ENCODE peak calls at places on chromosomes 11 and 22, in four cellular contexts. Z is Kasumi-1, Q is endodermal cell, X is RPMI7951. O is an unnamed sample.

GRCh38 chr11:14310696-14311095 is 48.3 kb downstream of the RRAS2 start:
- DNase-seq in Z (no peak), Q (no peak), X (no peak), O (no peak)

GRCh38 chr11:96074551-96075309 is 150.8 kb upstream of the MTMR2 start:
- DNase-seq in Z (no peak), Q (no peak), X (no peak), O (no peak)

GRCh38 chr11:31887180-31887579 is 76.1 kb upstream of the PAX6 start:
- DNase-seq in Z (no peak), Q (peak; percentile 90), X (no peak), O (no peak)

GRCh38 chr11:131910491-131911387 is 540.3 kb downstream of the NTM start:
- DNase-seq in Z (no peak), Q (peak; percentile 81), X (peak; percentile 52), O (no peak)

GRCh38 chr11:8045839-8046238 is 35.2 kb upstream of the TUB start:
- DNase-seq in Z (no peak), Q (no peak), X (no peak), O (no peak)

GRCh38 chr11:78961186-78961782 is 386.6 kb upstream of the NARS2 start:
- DNase-seq in Z (no peak), Q (peak; percentile 82), X (peak; percentile 25), O (no peak)

GRCh38 chr22:39498802-39499201 is 3.3 kb upstream of the MIEF1 start:
- DNase-seq in Z (no peak), Q (no peak), X (no peak), O (no peak)

GRCh38 chr22:36327922-36328551 is 59.7 kb downstream of the MYH9 start:
- DNase-seq in Z (no peak), Q (no peak), X (peak; percentile 46), O (no peak)

GRCh38 chr11:65640483-65641207 is 2.7 kb downstream of the SIPA1 start:
- DNase-seq in Z (peak; percentile 86), Q (no peak), X (no peak), O (no peak)

GRCh38 chr11:76672431-76673163 is 2.0 kb upstream of the LRRC32 start:
- DNase-seq in Z (no peak), Q (no peak), X (peak; percentile 32), O (no peak)

GRCh38 chr11:15761235-15761634 is 595.1 kb downstream of the SOX6 start:
- DNase-seq in Z (no peak), Q (no peak), X (no peak), O (no peak)

GRCh38 chr11:456533-456932 is 6.5 kb downstream of the PTDSS2 start:
- DNase-seq in Z (no peak), Q (no peak), X (no peak), O (no peak)

GRCh38 chr11:70381872-70382842 is 16.2 kb upstream of the CTTN start:
- DNase-seq in Z (no peak), Q (peak; percentile 74), X (no peak), O (no peak)

GRCh38 chr22:30910358-30910757 is 58.2 kb downstream of the MORC2 start:
- DNase-seq in Z (no peak), Q (no peak), X (no peak), O (no peak)

GRCh38 chr11:66071326-66071870 is 1.3 kb downstream of the PACS1 start:
- DNase-seq in Z (no peak), Q (no peak), X (peak; percentile 7), O (no peak)

GRCh38 chr11:85889676-85890579 is 34.7 kb downstream of the CCDC83 start:
- DNase-seq in Z (no peak), Q (peak; percentile 77), X (peak; percentile 89), O (no peak)

GRCh38 chr11:35618497-35619029 is 303 bp downstream of the FJX1 start:
- DNase-seq in Z (no peak), Q (peak; percentile 84), X (peak; percentile 47), O (no peak)

GRCh38 chr11:833114-833791 is 501 bp downstream of the CD151 start:
- DNase-seq in Z (no peak), Q (peak; percentile 81), X (peak; percentile 51), O (no peak)

GRCh38 chr11:72924568-72925190 is 110.5 kb downstream of the ATG16L2 start:
- DNase-seq in Z (peak; percentile 40), Q (no peak), X (peak; percentile 25), O (no peak)

GRCh38 chr22:44889233-44889878 is 120.4 kb downstream of the PHF21B start:
- DNase-seq in Z (no peak), Q (peak; percentile 62), X (no peak), O (no peak)

GRCh38 chr11:94840209-94840608 is 72.1 kb downstream of the AMOTL1 start:
- DNase-seq in Z (no peak), Q (no peak), X (no peak), O (no peak)

GRCh38 chr11:46845440-46845739 is 690 bp downstream of the CKAP5 start:
- DNase-seq in Z (no peak), Q (peak; percentile 88), X (peak; percentile 2), O (no peak)

GRCh38 chr11:118605116-118605867 is 2.1 kb upstream of the PHLDB1 start:
- DNase-seq in Z (peak; percentile 10), Q (peak; percentile 62), X (peak; percentile 93), O (peak; percentile 93)

GRCh38 chr22:22684605-22685561 is 40.5 kb downstream of the GGTLC2 start:
- DNase-seq in Z (peak; percentile 4), Q (peak; percentile 86), X (peak; percentile 5), O (no peak)

GRCh38 chr22:46091277-46091977 is 58.9 kb upstream of the PPARA start:
- DNase-seq in Z (no peak), Q (no peak), X (no peak), O (no peak)

GRCh38 chr11:95788921-95789505 is 569 bp downstream of the FAM76B start:
- DNase-seq in Z (peak; percentile 20), Q (peak; percentile 82), X (peak; percentile 53), O (peak; percentile 92)

GRCh38 chr22:16699336-16699735 is 106.7 kb upstream of the CCT8L2 start:
- DNase-seq in Z (no peak), Q (no peak), X (no peak), O (no peak)

GRCh38 chr11:56841210-56841810 is 92.8 kb upstream of the OR9G4 start:
- DNase-seq in Z (peak; percentile 56), Q (peak; percentile 79), X (peak; percentile 46), O (no peak)

GRCh38 chr22:42688241-42688913 is 32.3 kb downstream of the A4GALT start:
- DNase-seq in Z (no peak), Q (peak; percentile 82), X (peak; percentile 93), O (peak; percentile 98)

GRCh38 chr11:66186470-66186869 is 82.0 kb upstream of the RAB1B start:
- DNase-seq in Z (no peak), Q (no peak), X (no peak), O (no peak)

GRCh38 chr11:88538088-88538487 is 200.6 kb upstream of the CTSC start:
- DNase-seq in Z (no peak), Q (no peak), X (no peak), O (no peak)

GRCh38 chr22:37443977-37444376 is 16.7 kb upstream of the ELFN2 start:
- DNase-seq in Z (no peak), Q (no peak), X (no peak), O (no peak)

GRCh38 chr11:87316491-87316890 is 278.8 kb downstream of the TMEM135 start:
- DNase-seq in Z (no peak), Q (no peak), X (no peak), O (no peak)